ENCODE peak calls at places on chromosomes 11 and 22, in four cellular contexts. One of them, this sample, is unnamed.

GRCh38 chr11:70523384-70524095 is 125.2 kb downstream of the CTTN start:
- DNase-seq in A549: no peak
- DNase-seq in endothelial cell of umbilical vein: no peak
- DNase-seq in K562: no peak
- DNase-seq in this sample: no peak

GRCh38 chr11:112613051-112613972 is 347.9 kb upstream of the NCAM1 start:
- DNase-seq in A549: no peak
- DNase-seq in endothelial cell of umbilical vein: peak
- DNase-seq in K562: no peak
- DNase-seq in this sample: no peak

GRCh38 chr22:50276143-50276542 is 6.0 kb upstream of the MAPK11 start:
- DNase-seq in A549: no peak
- DNase-seq in endothelial cell of umbilical vein: peak
- DNase-seq in K562: peak
- DNase-seq in this sample: peak

GRCh38 chr11:110147965-110148709 is 54.9 kb downstream of the ZC3H12C start:
- DNase-seq in A549: peak
- DNase-seq in endothelial cell of umbilical vein: peak
- DNase-seq in K562: no peak
- DNase-seq in this sample: no peak

GRCh38 chr11:86497310-86497709 is 122.6 kb downstream of the CCDC81 start:
- DNase-seq in A549: no peak
- DNase-seq in endothelial cell of umbilical vein: no peak
- DNase-seq in K562: no peak
- DNase-seq in this sample: no peak

GRCh38 chr11:15707971-15708370 is 593.2 kb downstream of the INSC start:
- DNase-seq in A549: peak
- DNase-seq in endothelial cell of umbilical vein: no peak
- DNase-seq in K562: no peak
- DNase-seq in this sample: no peak

GRCh38 chr11:6402061-6402470 is 11.8 kb downstream of the SMPD1 start:
- DNase-seq in A549: no peak
- DNase-seq in endothelial cell of umbilical vein: no peak
- DNase-seq in K562: no peak
- DNase-seq in this sample: no peak

GRCh38 chr22:25689631-25690030 is 52.4 kb upstream of the MYO18B start:
- DNase-seq in A549: no peak
- DNase-seq in endothelial cell of umbilical vein: no peak
- DNase-seq in K562: no peak
- DNase-seq in this sample: no peak

GRCh38 chr11:2916114-2916891 is 12.9 kb downstream of the PHLDA2 start:
- DNase-seq in A549: no peak
- DNase-seq in endothelial cell of umbilical vein: no peak
- DNase-seq in K562: no peak
- DNase-seq in this sample: no peak

GRCh38 chr22:39184586-39185577 is 32.4 kb upstream of the CBX7 start:
- DNase-seq in A549: no peak
- DNase-seq in endothelial cell of umbilical vein: no peak
- DNase-seq in K562: no peak
- DNase-seq in this sample: no peak
- TF ChIP-seq MAX in A549: no peak
- TF ChIP-seq MAX in endothelial cell of umbilical vein: no peak
- TF ChIP-seq MAX in K562: no peak
- TF ChIP-seq MAX in this sample: no peak

GRCh38 chr22:40203568-40203967 is 25.8 kb downstream of the TNRC6B start:
- DNase-seq in A549: no peak
- DNase-seq in endothelial cell of umbilical vein: no peak
- DNase-seq in K562: no peak
- DNase-seq in this sample: no peak
- TF ChIP-seq MYC in A549: no peak
- TF ChIP-seq MYC in endothelial cell of umbilical vein: no peak
- TF ChIP-seq MYC in K562: no peak
- TF ChIP-seq MYC in this sample: no peak

GRCh38 chr11:65491614-65492386 is 7.0 kb upstream of the MALAT1 start:
- DNase-seq in A549: peak
- DNase-seq in endothelial cell of umbilical vein: peak
- DNase-seq in K562: peak
- DNase-seq in this sample: peak
- H3K4me3 ChIP-seq in A549: peak
- H3K4me3 ChIP-seq in endothelial cell of umbilical vein: no peak
- H3K4me3 ChIP-seq in K562: peak
- H3K4me3 ChIP-seq in this sample: peak

DNA sequence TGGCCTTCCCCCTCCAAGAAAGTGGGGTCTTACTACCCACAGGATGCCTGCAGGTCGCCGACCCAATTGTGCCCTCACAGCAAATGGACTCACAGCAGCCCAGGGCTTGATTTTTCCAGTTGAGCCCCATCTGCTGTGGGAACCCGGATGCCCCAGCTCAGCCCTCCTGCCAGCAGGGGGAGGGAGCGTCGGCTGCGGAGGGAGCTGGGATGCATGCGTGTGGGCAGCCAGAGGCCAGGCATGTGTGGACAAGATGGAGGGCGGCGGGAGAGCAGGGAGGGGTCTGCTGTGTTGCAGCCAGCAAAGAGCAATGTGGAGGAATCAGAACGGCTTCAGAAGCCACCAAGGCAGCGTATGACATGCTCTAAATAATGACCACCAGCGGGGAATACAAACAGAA is 41.0 kb upstream of the EIF3D start:
- DNase-seq in A549: peak
- DNase-seq in endothelial cell of umbilical vein: peak
- DNase-seq in K562: peak
- DNase-seq in this sample: no peak
- TF ChIP-seq MAX in A549: peak
- TF ChIP-seq MAX in endothelial cell of umbilical vein: no peak
- TF ChIP-seq MAX in K562: no peak
- TF ChIP-seq MAX in this sample: no peak

DNA sequence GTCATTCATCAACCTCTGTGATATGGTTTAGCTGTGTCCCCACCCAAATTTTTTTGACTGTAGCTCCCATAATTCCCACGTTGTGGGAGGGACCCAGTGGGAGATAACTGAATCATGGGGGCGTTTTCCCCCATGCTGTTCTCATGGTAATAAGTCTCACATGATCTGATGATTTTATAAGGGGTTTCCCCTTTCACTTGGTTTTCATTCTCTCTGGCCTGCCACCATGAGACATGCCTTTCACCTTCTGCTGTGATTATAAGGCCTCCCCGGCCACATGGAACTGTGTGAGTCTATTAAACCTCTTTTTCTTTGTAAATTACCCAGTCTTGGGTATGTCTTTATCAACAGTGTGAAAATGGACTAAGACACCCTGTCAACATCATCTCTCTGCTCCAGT is 8.8 kb downstream of the CENATAC start:
- DNase-seq in A549: no peak
- DNase-seq in endothelial cell of umbilical vein: no peak
- DNase-seq in K562: no peak
- DNase-seq in this sample: no peak
- TF ChIP-seq MYC in A549: no peak
- TF ChIP-seq MYC in endothelial cell of umbilical vein: no peak
- TF ChIP-seq MYC in K562: no peak
- TF ChIP-seq MYC in this sample: no peak

GRCh38 chr22:31625661-31626426 is 36.2 kb downstream of the PISD start:
- DNase-seq in A549: no peak
- DNase-seq in endothelial cell of umbilical vein: peak
- DNase-seq in K562: peak
- DNase-seq in this sample: no peak
- H3K4me3 ChIP-seq in A549: no peak
- H3K4me3 ChIP-seq in endothelial cell of umbilical vein: no peak
- H3K4me3 ChIP-seq in K562: peak
- H3K4me3 ChIP-seq in this sample: no peak